ENCODE peak calls at places on chromosome 12, in five cellular contexts. O, M, J, W and P are unnamed samples.
A peak's percentile ranks its signal among the peaks of the same experiment; 100 is the strongest.

GRCh38 chr12:21165048-21165447 is 34.1 kb downstream of the SLCO1B1 start:
- DNase-seq in O (no peak), M (no peak), W (no peak), J (no peak), P (no peak)

GRCh38 chr12:130796985-130797686 is 41.9 kb downstream of the STX2 start:
- DNase-seq in M (no peak), J (no peak), W (no peak), O (no peak), P (no peak)

GRCh38 chr12:132452596-132453350 is 37.2 kb upstream of the FBRSL1 start:
- DNase-seq in J (no peak), M (no peak), O (no peak), W (no peak), P (no peak)

GRCh38 chr12:122080149-122081107 is 1.9 kb downstream of the MLXIP start:
- DNase-seq in J (peak; percentile 82), W (no peak), O (peak; percentile 86), M (no peak), P (peak; percentile 78)

GRCh38 chr12:49920241-49920914 is 16.7 kb upstream of the FAIM2 start:
- DNase-seq in J (no peak), O (peak; percentile 50), W (no peak), M (no peak), P (no peak)

GRCh38 chr12:46384451-46385301 is 12.1 kb upstream of the SLC38A2 start:
- DNase-seq in W (no peak), O (no peak), J (no peak), M (peak; percentile 40), P (no peak)

GRCh38 chr12:127928615-127929014 is 338.4 kb upstream of the TMEM132C start:
- DNase-seq in J (peak; percentile 5), W (no peak), M (no peak), O (no peak), P (no peak)

GRCh38 chr12:28507867-28508266 is 317.6 kb downstream of the CCDC91 start:
- DNase-seq in O (no peak), M (no peak), W (no peak), J (no peak), P (no peak)

GRCh38 chr12:130423136-130423535 is 85.4 kb downstream of the PIWIL1 start:
- DNase-seq in O (no peak), J (no peak), W (no peak), M (no peak), P (no peak)

GRCh38 chr12:95547522-95548055 is 3.7 kb downstream of the USP44 start:
- DNase-seq in W (peak; percentile 76), J (no peak), M (no peak), O (peak; percentile 96), P (no peak)

GRCh38 chr12:31880340-31880739 is 78.9 kb upstream of the RESF1 start:
- DNase-seq in M (no peak), W (no peak), J (peak; percentile 52), O (no peak), P (no peak)

GRCh38 chr12:52157566-52158150 is 34.2 kb downstream of the KRT80 start:
- DNase-seq in O (no peak), J (no peak), M (no peak), W (no peak), P (no peak)

GRCh38 chr12:89663577-89664357 is 44.9 kb downstream of the ATP2B1 start:
- DNase-seq in O (peak; percentile 20), J (peak; percentile 59), W (no peak), M (peak; percentile 19), P (peak; percentile 73)

GRCh38 chr12:122420471-122421262 is 1.8 kb downstream of the CLIP1 start:
- DNase-seq in W (no peak), O (no peak), M (no peak), J (no peak), P (no peak)

GRCh38 chr12:40614923-40615322 is 77.3 kb upstream of the CNTN1 start:
- DNase-seq in J (no peak), W (no peak), M (no peak), O (no peak), P (no peak)

GRCh38 chr12:12439636-12440035 is 82.8 kb downstream of the BORCS5 start:
- DNase-seq in O (peak; percentile 91), W (no peak), J (peak; percentile 65), M (no peak), P (no peak)

GRCh38 chr12:2794261-2794735 is 472 bp upstream of the FKBP4 start:
- DNase-seq in M (no peak), W (no peak), O (no peak), J (no peak), P (no peak)

GRCh38 chr12:95788637-95789036 is 1.9 kb downstream of the NTN4 start:
- DNase-seq in O (peak; percentile 68), M (no peak), J (peak; percentile 53), W (no peak), P (peak; percentile 80)

GRCh38 chr12:107352347-107353081 is 259.2 kb upstream of the CRY1 start:
- DNase-seq in W (no peak), O (no peak), J (no peak), M (no peak), P (no peak)

GRCh38 chr12:13373131-13373530 is 176.6 kb downstream of the EMP1 start:
- DNase-seq in O (no peak), W (no peak), M (no peak), J (no peak), P (no peak)

GRCh38 chr12:64269161-64269560 is 47.1 kb upstream of the KICS2 start:
- DNase-seq in M (no peak), O (no peak), J (no peak), W (no peak), P (no peak)

GRCh38 chr12:124009781-124010180 is 36.8 kb downstream of the ZNF664 start:
- DNase-seq in M (no peak), W (no peak), J (no peak), O (no peak), P (no peak)

GRCh38 chr12:22856120-22856699 is 231.2 kb downstream of the ETNK1 start:
- DNase-seq in J (peak; percentile 28), W (no peak), O (peak; percentile 45), M (peak; percentile 34), P (no peak)

GRCh38 chr12:124625867-124626675 is 58.7 kb upstream of the NCOR2 start:
- DNase-seq in M (peak; percentile 81), W (no peak), J (peak; percentile 90), O (peak; percentile 53), P (peak; percentile 91)

GRCh38 chr12:98418357-98419075 is 96.9 kb upstream of the TMPO start:
- DNase-seq in M (peak; percentile 33), J (peak; percentile 86), W (peak; percentile 44), O (peak; percentile 93), P (peak; percentile 97)

GRCh38 chr12:88371416-88372183 is 208.7 kb downstream of the KITLG start:
- DNase-seq in J (peak; percentile 71), W (no peak), M (no peak), O (no peak), P (no peak)

GRCh38 chr12:47938093-47938492 is 25.3 kb upstream of the TMEM106C start:
- DNase-seq in M (peak; percentile 5), J (peak; percentile 82), W (no peak), O (peak; percentile 56), P (peak; percentile 63)